ENCODE peak calls at places on chromosome 18, in four cellular contexts. A is astrocyte of the cerebellum, G is right cardiac atrium, M is heart left ventricle. L is an unnamed sample.
A peak's percentile ranks its signal among the peaks of the same experiment; 100 is the strongest.

GRCh38 chr18:42414756-42415454 is 459.9 kb downstream of the PIK3C3 start:
- DNase-seq in A (peak; percentile 65), G (peak; percentile 18), M (no peak), L (peak; percentile 15)

GRCh38 chr18:43108882-43109281 is 6.6 kb downstream of the RIT2 start:
- DNase-seq in A (no peak), G (no peak), M (no peak), L (no peak)

GRCh38 chr18:5488844-5489243 is 55.0 kb downstream of the EPB41L3 start:
- DNase-seq in A (no peak), G (no peak), M (no peak), L (no peak)

GRCh38 chr18:11821208-11821607 is 30.0 kb upstream of the CHMP1B start:
- DNase-seq in A (no peak), G (no peak), M (no peak), L (no peak)

GRCh38 chr18:1357724-1358123 is 453.1 kb downstream of the ADCYAP1 start:
- DNase-seq in A (no peak), G (no peak), M (no peak), L (no peak)

GRCh38 chr18:57957210-57957609 is 86.8 kb upstream of the NEDD4L start:
- DNase-seq in A (no peak), G (no peak), M (no peak), L (no peak)

GRCh38 chr18:5620284-5620683 is 76.5 kb upstream of the EPB41L3 start:
- DNase-seq in A (no peak), G (no peak), M (no peak), L (peak; percentile 40)

GRCh38 chr18:73520229-73520628 is 627.4 kb downstream of the FBXO15 start:
- DNase-seq in A (no peak), G (no peak), M (no peak), L (no peak)

GRCh38 chr18:48802543-48803428 is 148.0 kb downstream of the SMAD7 start:
- DNase-seq in A (no peak), G (no peak), M (peak; percentile 49), L (no peak)

GRCh38 chr18:2035056-2035455 is 536.2 kb downstream of the METTL4 start:
- DNase-seq in A (no peak), G (no peak), M (no peak), L (no peak)

GRCh38 chr18:58789856-58790255 is 74.8 kb upstream of the ZNF532 start:
- DNase-seq in A (no peak), G (peak; percentile 33), M (peak; percentile 36), L (no peak)

DNA sequence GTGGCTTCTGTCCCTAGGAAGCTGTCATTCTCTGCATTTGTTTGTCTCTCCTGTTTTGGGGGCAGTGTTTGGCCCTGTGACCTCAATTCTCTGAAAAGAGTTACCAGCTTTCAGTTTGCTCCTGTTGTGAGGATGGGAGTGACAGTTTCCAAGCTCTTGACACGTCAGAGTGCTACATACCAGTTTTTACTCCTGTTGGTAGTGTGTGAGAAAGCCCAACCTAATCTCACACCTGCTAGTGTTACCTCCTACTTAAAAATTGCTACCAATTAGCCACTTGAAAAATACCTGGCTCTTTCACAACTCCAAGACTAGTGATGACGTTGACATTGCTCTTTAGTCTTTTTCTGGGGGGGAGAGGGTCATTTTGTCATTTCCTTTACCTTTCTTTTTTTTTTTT is 14.1 kb downstream of the SKA1 start:
- DNase-seq in A (no peak), G (no peak), M (no peak), L (no peak)
- H3K4me3 ChIP-seq in A (no peak overlapping the region), G (no peak overlapping the region), M (no peak overlapping the region), L (no peak overlapping the region)

GRCh38 chr18:79400591-79401381 is 5.1 kb downstream of the NFATC1 start:
- DNase-seq in A (no peak), G (peak; percentile 33), M (peak; percentile 28), L (no peak)
- H3K4me3 ChIP-seq in A (peak overlapping the region; percentile 43), G (peak overlapping the region; percentile 95), M (peak overlapping the region; percentile 96), L (peak overlapping the region; percentile 55)

DNA sequence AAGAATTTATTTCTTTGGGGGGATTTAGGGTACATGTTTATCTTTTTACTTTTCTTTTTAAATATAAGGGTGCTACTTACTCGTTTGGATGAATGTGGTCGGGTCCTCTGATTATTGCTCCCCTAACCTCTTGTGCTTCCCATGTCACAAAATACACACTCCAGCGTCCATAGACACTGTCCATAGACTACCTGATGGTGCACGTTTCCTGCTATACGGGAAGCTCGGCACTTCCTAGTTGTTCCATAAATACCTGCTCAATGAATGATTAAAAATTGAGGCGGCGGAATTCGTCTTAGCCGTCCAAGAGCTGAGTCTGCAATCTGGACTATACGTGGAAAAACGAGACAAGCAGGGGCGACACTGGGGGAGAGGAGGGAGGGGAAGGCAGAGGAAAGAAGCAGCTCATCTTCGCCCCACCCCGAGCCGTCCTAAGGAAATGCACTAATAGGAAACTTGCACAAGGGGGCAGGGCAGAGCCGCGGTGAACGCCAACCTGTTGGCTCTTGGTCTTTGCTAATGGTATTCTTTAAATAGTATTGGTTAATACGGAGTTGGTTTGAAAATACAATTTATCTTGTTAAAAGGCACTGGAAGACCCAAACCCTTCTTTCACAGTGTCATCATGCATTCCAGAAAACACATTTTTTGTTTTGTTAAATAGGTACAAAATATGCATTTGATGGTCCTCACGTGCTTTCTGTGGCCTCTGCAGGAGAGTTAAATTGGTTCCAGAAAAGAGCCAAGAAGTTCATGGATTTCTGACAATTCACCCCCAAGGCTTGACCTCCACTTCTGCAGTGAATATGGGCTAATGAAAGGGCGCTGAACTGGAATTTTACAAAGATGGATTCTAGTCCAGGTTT is 73.0 kb upstream of the KCTD1 start:
- DNase-seq in A (no peak), G (peak; percentile 44), M (no peak), L (no peak)
- H3K4me3 ChIP-seq in A (no peak overlapping the region), G (no peak overlapping the region), M (no peak overlapping the region), L (no peak overlapping the region)

GRCh38 chr18:44900627-44901026 is 219.9 kb downstream of the SETBP1 start:
- DNase-seq in A (no peak), G (no peak), M (no peak), L (no peak)

GRCh38 chr18:44897445-44898215 is 216.9 kb downstream of the SETBP1 start:
- DNase-seq in A (no peak), G (no peak), M (no peak), L (no peak)

GRCh38 chr18:44901283-44901682 is 220.6 kb downstream of the SETBP1 start:
- DNase-seq in A (no peak), G (no peak), M (no peak), L (no peak)

GRCh38 chr18:44898536-44898935 is 217.8 kb downstream of the SETBP1 start:
- DNase-seq in A (no peak), G (no peak), M (no peak), L (no peak)

GRCh38 chr18:44899832-44900231 is 219.1 kb downstream of the SETBP1 start:
- DNase-seq in A (no peak), G (no peak), M (no peak), L (no peak)
- H3K4me3 ChIP-seq in A (no peak overlapping the region), G (no peak overlapping the region), M (no peak overlapping the region), L (no peak overlapping the region)

GRCh38 chr18:59835656-59836379 is 64.0 kb upstream of the PMAIP1 start:
- DNase-seq in A (no peak), G (no peak), M (no peak), L (no peak)

GRCh38 chr18:59839931-59840685 is 59.7 kb upstream of the PMAIP1 start:
- DNase-seq in A (no peak), G (no peak), M (no peak), L (no peak)

GRCh38 chr18:59837586-59837985 is 62.2 kb upstream of the PMAIP1 start:
- DNase-seq in A (peak; percentile 39), G (no peak), M (no peak), L (no peak)

GRCh38 chr18:59842947-59843346 is 56.8 kb upstream of the PMAIP1 start:
- DNase-seq in A (no peak), G (no peak), M (no peak), L (no peak)

GRCh38 chr18:59839241-59839640 is 60.6 kb upstream of the PMAIP1 start:
- DNase-seq in A (no peak), G (no peak), M (no peak), L (no peak)
- H3K4me3 ChIP-seq in A (no peak overlapping the region), G (no peak overlapping the region), M (no peak overlapping the region), L (no peak overlapping the region)

DNA sequence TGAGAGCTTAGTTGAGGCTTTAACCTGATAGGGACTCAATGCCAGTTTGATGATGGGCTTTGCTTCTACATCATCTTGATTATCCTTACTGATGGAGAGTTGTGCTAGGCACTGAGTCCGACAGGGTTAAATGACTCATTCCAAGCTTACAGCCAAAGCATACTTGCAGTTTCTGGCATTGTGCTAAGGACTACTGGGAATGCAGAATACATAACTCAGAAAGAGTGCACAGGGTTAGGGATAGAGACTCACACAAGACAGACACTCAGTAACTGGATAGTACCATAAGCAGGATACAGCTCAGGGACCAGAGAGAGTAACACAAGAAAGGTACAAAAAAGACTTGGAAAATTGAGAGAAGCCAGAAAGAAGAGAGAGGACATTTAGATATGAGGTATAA is 94.1 kb upstream of the SLC14A2 start:
- DNase-seq in A (peak; percentile 72), G (no peak), M (no peak), L (peak; percentile 66)
- H3K4me3 ChIP-seq in A (no peak overlapping the region), G (no peak overlapping the region), M (no peak overlapping the region), L (no peak overlapping the region)

GRCh38 chr18:77067315-77068061 is 65.1 kb downstream of the MBP start:
- DNase-seq in A (peak; percentile 76), G (peak; percentile 69), M (peak; percentile 77), L (peak; percentile 89)
- H3K4me3 ChIP-seq in A (no peak overlapping the region), G (no peak overlapping the region), M (no peak overlapping the region), L (peak overlapping the region; percentile 12)